ENCODE peak calls at places on chromosomes 6 and 20, in ten cellular contexts. U is foreskin fibroblast, G is kidney, Y is tibial artery, A is AG10803, C is keratinocyte, Q is upper lobe of right lung, J is adrenal gland, N is AG04449, K is GM23338. W is an unnamed sample.
A peak's percentile ranks its signal among the peaks of the same experiment; 100 is the strongest.

GRCh38 chr6:13485303-13485702 is 2.1 kb downstream of the GFOD1 start:
- DNase-seq in U (no peak), G (no peak), Y (no peak), A (no peak), C (no peak), Q (no peak), J (no peak), N (no peak), K (no peak), W (no peak)

GRCh38 chr6:100721256-100721655 is 159.9 kb downstream of the ASCC3 start:
- DNase-seq in U (peak; percentile 45), G (no peak), Y (no peak), A (no peak), C (no peak), Q (no peak), J (no peak), N (no peak), K (no peak), W (no peak)

GRCh38 chr6:120137492-120137891 is 787.9 kb upstream of the MAN1A1 start:
- DNase-seq in U (no peak), G (no peak), Y (no peak), A (no peak), C (no peak), Q (no peak), J (no peak), N (no peak), K (no peak), W (no peak)

GRCh38 chr20:20712004-20712473 is 405 bp downstream of the RALGAPA2 start:
- DNase-seq in U (peak; percentile 10), G (no peak), Y (no peak), A (no peak), C (no peak), Q (no peak), J (peak; percentile 56), N (no peak), K (peak; percentile 48), W (no peak)

GRCh38 chr6:154408906-154409500 is 52.4 kb upstream of the IPCEF1 start:
- DNase-seq in U (peak; percentile 63), G (no peak), Y (no peak), A (no peak), C (no peak), Q (no peak), J (no peak), N (no peak), K (peak; percentile 23), W (no peak)

GRCh38 chr20:62309947-62310756 is 7.4 kb downstream of the ADRM1 start:
- DNase-seq in U (no peak), G (no peak), Y (no peak), A (no peak), C (no peak), Q (no peak), J (no peak), N (no peak), K (no peak), W (no peak)

GRCh38 chr6:2077826-2078225 is 167.6 kb downstream of the GMDS start:
- DNase-seq in U (no peak), G (no peak), Y (no peak), A (no peak), C (no peak), Q (no peak), J (no peak), N (no peak), K (no peak), W (no peak)

GRCh38 chr6:43977404-43978111 is 149.7 kb downstream of the MRPL14 start:
- DNase-seq in U (no peak), G (no peak), Y (no peak), A (no peak), C (no peak), Q (no peak), J (peak; percentile 35), N (no peak), K (no peak), W (no peak)

GRCh38 chr20:57738484-57738883 is 28.7 kb upstream of the PMEPA1 start:
- DNase-seq in U (no peak), G (no peak), Y (no peak), A (no peak), C (no peak), Q (no peak), J (no peak), N (no peak), K (no peak), W (no peak)

GRCh38 chr6:148304976-148305375 is 37.7 kb upstream of the SASH1 start:
- DNase-seq in U (peak; percentile 76), G (no peak), Y (no peak), A (peak; percentile 80), C (no peak), Q (no peak), J (no peak), N (no peak), K (peak; percentile 21), W (no peak)

GRCh38 chr6:74912234-74912633 is 293.6 kb downstream of the COL12A1 start:
- DNase-seq in U (peak; percentile 6), G (no peak), Y (no peak), A (no peak), C (no peak), Q (no peak), J (no peak), N (no peak), K (no peak), W (no peak)

GRCh38 chr6:88365656-88366055 is 199.5 kb upstream of the CNR1 start:
- DNase-seq in U (no peak), G (no peak), Y (no peak), A (no peak), C (no peak), Q (no peak), J (no peak), N (no peak), K (no peak), W (no peak)

GRCh38 chr20:45300961-45301360 is 5.7 kb upstream of the RBPJL start:
- DNase-seq in U (peak; percentile 25), G (no peak), Y (no peak), A (no peak), C (no peak), Q (no peak), J (no peak), N (no peak), K (peak; percentile 89), W (no peak)

GRCh38 chr6:131694832-131695426 is 6.3 kb downstream of the OR2A4 start:
- DNase-seq in U (peak; percentile 86), G (no peak), Y (no peak), A (peak; percentile 71), C (no peak), Q (no peak), J (peak; percentile 78), N (no peak), K (peak; percentile 91), W (peak; percentile 20)

GRCh38 chr20:2000286-2000685 is 6.4 kb upstream of the PDYN start:
- DNase-seq in U (no peak), G (no peak), Y (no peak), A (no peak), C (no peak), Q (no peak), J (no peak), N (no peak), K (no peak), W (no peak)

DNA sequence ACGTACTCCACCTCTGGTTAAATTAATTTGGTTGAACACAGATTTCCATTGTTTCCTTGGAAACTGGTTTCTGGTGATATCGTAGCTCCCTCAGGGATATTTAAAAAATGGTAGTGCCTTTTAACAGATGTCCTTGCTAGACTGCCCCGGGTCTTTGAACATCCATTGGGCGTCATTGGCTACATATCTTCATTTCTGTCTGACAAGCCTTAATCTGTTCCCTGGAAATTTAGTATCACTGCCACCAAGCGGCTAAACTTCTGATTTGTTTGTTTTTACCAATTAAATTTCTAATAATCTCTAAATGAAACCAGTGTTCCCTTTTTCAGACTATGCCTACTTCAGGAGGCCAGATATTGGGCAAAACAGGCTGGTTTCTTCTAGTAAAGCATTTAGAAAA is 249.3 kb downstream of the ZFAND3 start:
- DNase-seq in U (peak; percentile 31), G (no peak), Y (no peak), A (peak; percentile 17), C (no peak), Q (no peak), J (peak; percentile 82), N (no peak), K (no peak), W (no peak)
- H3K4me3 ChIP-seq in U (no peak overlapping the region), G (no peak overlapping the region), Y (no peak overlapping the region), A (no peak overlapping the region), C (no peak overlapping the region), Q (no peak overlapping the region), J (no peak overlapping the region), N (no peak overlapping the region), K (no peak overlapping the region), W (no peak overlapping the region)

DNA sequence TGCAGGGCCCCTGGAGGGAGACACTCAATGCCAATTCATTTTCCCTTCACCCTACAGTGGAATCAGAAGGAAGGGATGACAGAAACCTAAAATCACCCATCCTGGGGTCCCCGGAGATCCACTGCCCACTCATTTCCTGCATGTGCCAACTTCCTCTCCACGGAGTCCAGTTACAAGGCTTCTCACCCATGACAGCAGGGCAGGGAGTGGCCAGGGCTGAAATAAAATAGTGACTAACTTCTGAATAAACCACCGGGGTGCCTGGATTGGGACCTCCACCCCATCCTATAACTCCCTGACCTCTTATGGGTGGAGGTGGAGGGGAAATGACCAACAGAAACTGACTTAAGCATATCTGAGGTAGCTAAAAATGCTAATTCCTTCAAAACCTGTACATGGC is 362.2 kb downstream of the MAFB start:
- DNase-seq in U (no peak), G (no peak), Y (no peak), A (no peak), C (no peak), Q (no peak), J (no peak), N (no peak), K (no peak), W (no peak)
- H3K4me3 ChIP-seq in U (no peak overlapping the region), G (no peak overlapping the region), Y (no peak overlapping the region), A (no peak overlapping the region), C (no peak overlapping the region), Q (no peak overlapping the region), J (no peak overlapping the region), N (no peak overlapping the region), K (no peak overlapping the region), W (no peak overlapping the region)

GRCh38 chr20:46900068-46900467 is 5.4 kb downstream of the EYA2 start:
- DNase-seq in U (no peak), G (no peak), Y (no peak), A (no peak), C (no peak), Q (no peak), J (no peak), N (no peak), K (no peak), W (no peak)
- H3K4me3 ChIP-seq in U (no peak overlapping the region), G (no peak overlapping the region), Y (no peak overlapping the region), A (no peak overlapping the region), C (no peak overlapping the region), Q (no peak overlapping the region), J (no peak overlapping the region), N (no peak overlapping the region), K (no peak overlapping the region), W (peak overlapping the region; percentile 34)

DNA sequence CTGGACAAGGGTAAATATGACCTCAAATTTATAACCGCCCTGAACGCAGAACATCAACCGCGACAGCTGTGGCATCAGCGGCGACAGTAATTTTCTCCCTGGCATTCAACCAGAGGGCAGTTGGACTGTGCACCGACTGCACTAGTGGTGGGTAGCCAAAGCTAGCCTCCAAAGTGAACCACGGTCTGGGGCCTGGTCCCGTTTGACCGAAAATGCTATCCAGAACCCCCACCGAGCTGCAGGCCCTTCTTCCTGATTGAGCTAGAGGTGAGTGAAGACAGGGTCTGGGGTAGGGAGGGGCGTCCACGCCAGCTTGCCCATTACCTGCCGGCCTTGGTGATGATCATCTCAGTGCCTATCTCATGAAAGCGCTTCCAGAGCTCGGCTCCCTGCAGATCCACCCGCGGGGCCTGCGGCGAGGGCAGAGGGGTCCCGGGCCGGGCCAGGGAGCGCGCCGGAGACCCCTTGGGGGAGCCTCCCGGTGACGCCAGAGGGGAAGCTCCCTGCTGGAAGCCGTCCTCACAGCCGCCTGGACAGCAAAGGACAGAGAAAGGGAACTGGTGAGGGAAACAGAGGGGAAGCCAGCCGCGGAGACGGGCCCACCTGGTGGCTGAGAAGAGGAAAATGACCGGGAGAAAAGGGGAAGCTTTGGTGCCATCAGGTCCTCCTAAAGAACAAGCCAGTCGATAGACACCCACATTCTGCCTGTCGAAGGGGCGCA is 2.0 kb downstream of the TBX18 start:
- DNase-seq in U (peak; percentile 76), G (peak; percentile 78), Y (peak; percentile 66), A (peak; percentile 64), C (no peak), Q (no peak), J (no peak), N (no peak), K (peak; percentile 67), W (no peak)
- H3K4me3 ChIP-seq in U (peak overlapping the region; percentile 59), G (no peak overlapping the region), Y (peak overlapping the region; percentile 93), A (peak overlapping the region; percentile 73), C (no peak overlapping the region), Q (no peak overlapping the region), J (peak overlapping the region; percentile 55), N (peak overlapping the region; percentile 79), K (peak overlapping the region; percentile 82), W (peak overlapping the region; percentile 72)